ENCODE peak calls at places on chromosome 1, in four cellular contexts. One of them, this sample, is unnamed.

GRCh38 chr1:158644479-158644878 is 39.4 kb downstream of the OR10Z1 start:
- DNase-seq in lung: no peak
- DNase-seq in fibroblast of lung: no peak
- DNase-seq in coronary artery: no peak
- DNase-seq in this sample: no peak

GRCh38 chr1:155073377-155074272 is 5.0 kb upstream of the EFNA3 start:
- DNase-seq in coronary artery: no peak
- DNase-seq in fibroblast of lung: no peak
- DNase-seq in lung: no peak
- DNase-seq in this sample: no peak

GRCh38 chr1:154747841-154748766 is 122.0 kb downstream of the KCNN3 start:
- DNase-seq in fibroblast of lung: peak
- DNase-seq in lung: no peak
- DNase-seq in coronary artery: peak
- DNase-seq in this sample: no peak

GRCh38 chr1:91819038-91819788 is 66.7 kb downstream of the TGFBR3 start:
- DNase-seq in fibroblast of lung: no peak
- DNase-seq in coronary artery: no peak
- DNase-seq in lung: no peak
- DNase-seq in this sample: no peak

GRCh38 chr1:101365186-101365585 is 128.4 kb downstream of the S1PR1 start:
- DNase-seq in lung: no peak
- DNase-seq in coronary artery: no peak
- DNase-seq in fibroblast of lung: no peak
- DNase-seq in this sample: no peak

GRCh38 chr1:206030714-206031113 is 7.0 kb upstream of the CTSE start:
- DNase-seq in lung: peak
- DNase-seq in fibroblast of lung: peak
- DNase-seq in coronary artery: no peak
- DNase-seq in this sample: peak

GRCh38 chr1:148166558-148167492 is 14.7 kb upstream of the NBPF11 start:
- DNase-seq in fibroblast of lung: no peak
- DNase-seq in lung: no peak
- DNase-seq in coronary artery: no peak
- DNase-seq in this sample: no peak

GRCh38 chr1:88519156-88519555 is 164.9 kb upstream of the PKN2 start:
- DNase-seq in lung: no peak
- DNase-seq in fibroblast of lung: peak
- DNase-seq in coronary artery: no peak
- DNase-seq in this sample: no peak

GRCh38 chr1:31182352-31182751 is 57.3 kb downstream of the NKAIN1 start:
- DNase-seq in coronary artery: peak
- DNase-seq in fibroblast of lung: peak
- DNase-seq in lung: peak
- DNase-seq in this sample: peak

GRCh38 chr1:116881879-116882520 is 27.7 kb upstream of the PTGFRN start:
- DNase-seq in coronary artery: peak
- DNase-seq in lung: peak
- DNase-seq in fibroblast of lung: peak
- DNase-seq in this sample: no peak

GRCh38 chr1:116877369-116877768 is 32.3 kb upstream of the PTGFRN start:
- DNase-seq in lung: no peak
- DNase-seq in coronary artery: no peak
- DNase-seq in fibroblast of lung: no peak
- DNase-seq in this sample: peak

GRCh38 chr1:116880952-116881351 is 28.8 kb upstream of the PTGFRN start:
- DNase-seq in coronary artery: no peak
- DNase-seq in fibroblast of lung: no peak
- DNase-seq in lung: no peak
- DNase-seq in this sample: no peak

GRCh38 chr1:116878804-116879477 is 30.8 kb upstream of the PTGFRN start:
- DNase-seq in fibroblast of lung: peak
- DNase-seq in lung: no peak
- DNase-seq in coronary artery: no peak
- DNase-seq in this sample: peak

GRCh38 chr1:116879478-116880133 is 30.1 kb upstream of the PTGFRN start:
- DNase-seq in lung: no peak
- DNase-seq in fibroblast of lung: no peak
- DNase-seq in coronary artery: no peak
- DNase-seq in this sample: no peak
- H3K27ac ChIP-seq in lung: peak
- H3K27ac ChIP-seq in fibroblast of lung: no peak
- H3K27ac ChIP-seq in coronary artery: no peak
- H3K27ac ChIP-seq in this sample: no peak

DNA sequence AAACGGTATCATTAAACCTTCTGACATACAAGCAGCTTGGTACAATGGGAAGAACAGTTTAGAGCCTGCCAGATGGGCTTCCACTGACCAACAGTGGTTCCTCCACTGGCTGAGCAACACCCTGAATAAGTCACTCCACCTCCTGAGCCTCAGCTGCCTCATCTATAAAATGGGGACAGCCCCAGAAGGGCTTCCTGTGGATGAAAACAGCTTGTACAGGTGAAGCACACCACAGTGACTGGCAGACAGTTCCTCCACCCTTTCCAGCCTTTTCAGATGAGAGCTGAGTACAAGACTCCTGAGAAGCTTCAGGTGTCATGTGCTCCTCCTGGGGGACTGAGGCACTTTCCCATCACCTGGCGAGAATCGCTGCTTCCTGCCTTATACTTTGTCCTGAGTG is 2.1 kb downstream of the CAPZB start:
- DNase-seq in fibroblast of lung: no peak
- DNase-seq in lung: no peak
- DNase-seq in coronary artery: no peak
- DNase-seq in this sample: no peak
- H3K27ac ChIP-seq in fibroblast of lung: peak
- H3K27ac ChIP-seq in lung: no peak
- H3K27ac ChIP-seq in coronary artery: peak
- H3K27ac ChIP-seq in this sample: no peak

GRCh38 chr1:178038372-178038771 is 55.5 kb upstream of the RASAL2 start:
- DNase-seq in lung: no peak
- DNase-seq in fibroblast of lung: no peak
- DNase-seq in coronary artery: no peak
- DNase-seq in this sample: no peak
- H3K27ac ChIP-seq in lung: peak
- H3K27ac ChIP-seq in fibroblast of lung: no peak
- H3K27ac ChIP-seq in coronary artery: peak
- H3K27ac ChIP-seq in this sample: no peak

DNA sequence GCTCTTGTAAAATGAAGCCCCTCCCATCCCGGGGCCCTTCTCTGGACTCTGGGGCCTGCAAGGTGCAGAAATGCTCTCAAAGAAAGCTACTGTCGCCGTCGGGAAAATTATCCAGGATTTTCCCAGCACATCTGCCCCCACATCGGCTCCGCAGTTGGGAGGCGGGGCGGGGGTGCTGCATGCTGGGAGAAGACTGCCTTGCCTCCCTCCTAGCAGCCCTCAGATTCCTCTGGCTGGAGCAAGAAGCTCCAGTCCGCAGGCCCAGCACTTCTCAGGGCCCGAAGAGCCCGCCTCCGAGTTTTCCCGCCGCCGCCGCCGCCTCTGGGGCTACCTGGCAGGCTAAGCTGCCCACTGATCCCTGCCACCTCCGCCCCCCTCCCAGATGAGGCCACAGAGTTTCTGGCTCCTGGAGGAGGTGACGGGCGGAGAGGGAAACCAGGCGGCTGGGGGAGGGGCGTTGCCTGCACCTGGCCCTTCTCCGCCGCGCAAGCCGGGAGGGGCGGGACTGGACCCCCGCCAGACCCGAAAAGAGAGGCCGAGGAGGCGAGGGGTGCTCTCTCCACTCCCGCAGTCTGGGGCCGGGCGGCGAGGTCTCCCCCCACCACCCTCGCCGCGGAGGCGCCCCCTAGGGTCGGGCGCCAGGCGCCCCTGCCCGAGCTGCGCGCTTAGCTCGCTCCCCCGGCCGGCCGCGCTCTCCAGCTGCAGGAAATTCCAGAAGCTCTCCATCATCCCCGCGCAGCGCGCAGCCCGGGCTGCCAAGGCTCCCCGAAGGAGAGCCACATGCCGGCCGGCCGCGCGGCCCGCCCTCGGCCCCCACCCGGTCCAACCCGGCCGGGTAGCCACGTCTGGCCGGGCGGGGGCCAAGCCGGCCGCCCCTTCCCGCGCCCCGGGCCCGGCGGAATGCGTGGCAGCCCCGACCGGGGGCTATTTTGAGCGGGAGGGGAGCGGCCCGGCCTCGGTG is 28.8 kb downstream of the AHDC1 start:
- DNase-seq in coronary artery: peak
- DNase-seq in lung: peak
- DNase-seq in fibroblast of lung: peak
- DNase-seq in this sample: peak
- H3K27ac ChIP-seq in coronary artery: peak
- H3K27ac ChIP-seq in lung: peak
- H3K27ac ChIP-seq in fibroblast of lung: peak
- H3K27ac ChIP-seq in this sample: peak

GRCh38 chr1:24021403-24022266 is 41.5 kb upstream of the SRSF10 start:
- DNase-seq in lung: no peak
- DNase-seq in coronary artery: no peak
- DNase-seq in fibroblast of lung: no peak
- DNase-seq in this sample: no peak
- H3K27ac ChIP-seq in lung: peak
- H3K27ac ChIP-seq in coronary artery: peak
- H3K27ac ChIP-seq in fibroblast of lung: peak
- H3K27ac ChIP-seq in this sample: peak

DNA sequence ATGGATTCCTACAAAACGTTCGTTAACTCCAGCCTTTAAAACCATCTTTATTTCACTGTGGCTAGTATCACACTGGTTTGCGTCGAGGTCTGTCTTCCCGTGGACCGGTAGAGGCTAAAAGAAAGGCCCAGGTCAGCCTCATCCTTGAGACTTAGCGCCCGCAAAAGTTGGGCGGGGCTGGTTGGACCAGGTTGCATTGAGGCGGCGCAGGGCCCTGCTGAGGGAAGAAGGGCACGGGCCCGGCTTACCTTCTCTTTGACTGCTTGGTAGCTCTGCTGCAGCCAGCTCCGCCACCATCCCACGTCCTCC is 455 bp downstream of the BSDC1 start:
- DNase-seq in lung: no peak
- DNase-seq in fibroblast of lung: no peak
- DNase-seq in coronary artery: no peak
- DNase-seq in this sample: peak
- H3K27ac ChIP-seq in lung: peak
- H3K27ac ChIP-seq in fibroblast of lung: peak
- H3K27ac ChIP-seq in coronary artery: peak
- H3K27ac ChIP-seq in this sample: peak

DNA sequence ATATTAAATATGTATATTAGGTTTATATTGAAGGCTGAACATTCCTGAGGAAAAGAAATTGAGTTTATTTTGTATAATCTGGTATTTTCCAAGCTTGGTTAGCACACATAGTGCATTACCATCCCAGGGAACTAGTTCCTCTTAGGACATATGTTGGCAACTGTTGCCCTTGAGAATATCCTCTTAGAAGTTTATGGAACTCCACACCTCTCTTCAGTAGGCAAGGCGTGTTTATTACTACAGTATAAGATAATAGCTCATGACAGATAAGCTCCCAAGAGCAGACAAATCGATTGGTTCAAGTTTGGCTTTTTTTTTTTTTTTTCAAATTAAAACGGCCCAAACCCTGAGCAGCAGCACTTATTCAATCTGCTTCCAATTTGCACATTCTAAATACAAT is 59.8 kb upstream of the SIPA1L2 start:
- DNase-seq in fibroblast of lung: no peak
- DNase-seq in coronary artery: no peak
- DNase-seq in lung: no peak
- DNase-seq in this sample: no peak
- H3K27ac ChIP-seq in fibroblast of lung: no peak
- H3K27ac ChIP-seq in coronary artery: no peak
- H3K27ac ChIP-seq in lung: no peak
- H3K27ac ChIP-seq in this sample: no peak

This sample was measured in thyroid gland.